ENCODE peak calls at places on chromosome X, in five cellular contexts. W, Z, J, L and M are unnamed samples.

GRCh38 chrX:119187298-119187697 is 48.8 kb upstream of the PGRMC1 start:
- DNase-seq in L (peak; percentile 4), W (peak; percentile 60), J (no peak), Z (no peak), M (no peak)

GRCh38 chrX:51155566-51155965 is 177.1 kb upstream of the NUDT10 start:
- DNase-seq in J (no peak), W (no peak), L (no peak), Z (no peak), M (no peak)

GRCh38 chrX:148311544-148311943 is 188.9 kb upstream of the AFF2 start:
- DNase-seq in Z (no peak), J (no peak), W (no peak), L (no peak), M (no peak)

GRCh38 chrX:7086384-7086783 is 61.1 kb upstream of the STS start:
- DNase-seq in L (no peak), J (no peak), W (no peak), Z (no peak), M (no peak)

GRCh38 chrX:136185409-136186022 is 38.2 kb downstream of the FHL1 start:
- DNase-seq in L (no peak), W (no peak), Z (no peak), J (no peak), M (no peak)

GRCh38 chrX:23888887-23889501 is 18.7 kb downstream of the APOO start:
- DNase-seq in L (no peak), W (no peak), J (no peak), Z (no peak), M (no peak)

GRCh38 chrX:22963186-22963585 is 36.6 kb upstream of the DDX53 start:
- DNase-seq in Z (no peak), J (no peak), W (no peak), L (no peak), M (no peak)

GRCh38 chrX:56066016-56066415 is 166.1 kb upstream of the KLF8 start:
- DNase-seq in J (no peak), L (no peak), W (no peak), Z (no peak), M (no peak)

GRCh38 chrX:123171781-123172180 is 12.3 kb upstream of the GRIA3 start:
- DNase-seq in W (no peak), J (no peak), L (peak; percentile 27), Z (no peak), M (no peak)

GRCh38 chrX:132561974-132562373 is 73.1 kb upstream of the MBNL3 start:
- DNase-seq in L (no peak), W (peak; percentile 52), Z (no peak), J (no peak), M (no peak)

GRCh38 chrX:71181558-71181909 is 36.9 kb downstream of the NLGN3 start:
- DNase-seq in L (no peak), W (no peak), Z (no peak), J (no peak), M (peak; percentile 27)

GRCh38 chrX:106397788-106398538 is 213.8 kb upstream of the RADX start:
- DNase-seq in J (no peak), W (no peak), Z (no peak), L (no peak), M (no peak)

GRCh38 chrX:45712067-45712466 is 511.4 kb upstream of the DIPK2B start:
- DNase-seq in Z (no peak), J (no peak), W (no peak), L (no peak), M (no peak)

GRCh38 chrX:42694260-42694815 is 83.6 kb downstream of the PPP1R2C start:
- DNase-seq in Z (no peak), W (no peak), J (no peak), L (no peak), M (no peak)

GRCh38 chrX:31307952-31308351 is 236.1 kb upstream of the FTHL17 start:
- DNase-seq in J (no peak), Z (no peak), W (no peak), L (no peak), M (no peak)

GRCh38 chrX:72576161-72576896 is 3.7 kb upstream of the HDAC8 start:
- DNase-seq in L (no peak), J (no peak), Z (no peak), W (peak; percentile 1), M (no peak)

GRCh38 chrX:44152867-44153266 is 179.7 kb upstream of the NDP start:
- DNase-seq in W (no peak), J (no peak), L (no peak), Z (no peak), M (no peak)

DNA sequence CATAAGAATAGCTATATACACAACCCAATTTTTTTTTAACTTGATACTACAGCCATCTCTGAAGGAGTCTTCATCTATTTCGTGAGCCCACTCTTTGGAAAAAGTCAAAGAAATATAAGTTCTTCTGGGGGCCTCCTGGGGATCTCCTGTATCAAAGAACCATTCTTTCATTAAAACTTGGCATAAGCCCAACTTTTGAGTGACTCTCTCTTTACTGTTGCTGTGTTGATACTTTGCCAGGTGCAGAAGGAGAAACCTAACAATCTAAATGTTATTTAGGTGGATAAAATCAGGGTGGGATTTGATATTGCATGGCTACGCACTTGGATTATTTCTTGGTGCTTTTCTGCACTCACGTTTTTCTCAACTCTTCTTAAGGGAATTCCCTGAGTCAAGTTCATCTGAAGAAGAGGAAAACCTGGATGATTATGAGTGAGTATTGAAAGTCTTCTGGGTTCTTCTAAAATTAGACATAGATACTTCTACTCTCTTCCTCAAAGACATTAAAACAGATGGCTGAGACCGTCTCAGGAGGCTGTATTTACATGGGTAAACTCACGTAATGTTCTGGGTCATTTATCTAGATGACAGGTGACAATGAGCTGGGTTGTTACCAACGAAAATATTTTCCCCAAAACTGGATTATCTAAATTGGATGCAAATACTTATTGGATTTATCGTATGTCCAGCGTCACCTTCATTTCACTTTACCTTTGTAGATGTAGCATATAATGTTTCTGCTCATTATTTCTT is 25.2 kb downstream of the BMX start:
- DNase-seq in L (peak; percentile 5), Z (no peak), J (no peak), W (no peak), M (no peak)
- H3K9me3 ChIP-seq in L (no peaks in the 10 kb centered on the region), Z (no peaks in the 10 kb centered on the region), J (no peaks in the 10 kb centered on the region), W (no peaks in the 10 kb centered on the region), M (no peaks in the 10 kb centered on the region)

GRCh38 chrX:145861818-145862217 is 44.2 kb downstream of the SLITRK2 start:
- DNase-seq in J (no peak), W (no peak), Z (no peak), L (no peak), M (no peak)
- H3K9me3 ChIP-seq in J (no peaks in the 10 kb centered on the region), W (peaks cover 32% of the 10 kb centered on the region), Z (no peaks in the 10 kb centered on the region), L (no peaks in the 10 kb centered on the region), M (no peaks in the 10 kb centered on the region)

GRCh38 chrX:47420264-47420663 is 49.9 kb downstream of the ZNF157 start:
- DNase-seq in Z (no peak), L (no peak), J (no peak), W (no peak), M (no peak)

GRCh38 chrX:47420967-47421366 is 50.6 kb downstream of the ZNF157 start:
- DNase-seq in Z (no peak), W (no peak), L (no peak), J (no peak), M (no peak)

GRCh38 chrX:47422444-47422843 is 52.1 kb downstream of the ZNF157 start:
- DNase-seq in W (no peak), L (no peak), Z (no peak), J (no peak), M (no peak)
- H3K9me3 ChIP-seq in W (no peaks in the 10 kb centered on the region), L (no peaks in the 10 kb centered on the region), Z (no peaks in the 10 kb centered on the region), J (peaks cover 2% of the 10 kb centered on the region), M (no peaks in the 10 kb centered on the region)

GRCh38 chrX:57596109-57596870 is 4.5 kb downstream of the ZXDB start:
- DNase-seq in J (no peak), W (peak; percentile 74), Z (no peak), L (no peak), M (no peak)
- H3K9me3 ChIP-seq in J (no peaks in the 10 kb centered on the region), W (no peaks in the 10 kb centered on the region), Z (no peaks in the 10 kb centered on the region), L (no peaks in the 10 kb centered on the region), M (no peaks in the 10 kb centered on the region)

GRCh38 chrX:154660506-154660905 is 7.1 kb upstream of the CTAG2 start:
- DNase-seq in W (no peak), Z (no peak), J (no peak), L (no peak), M (no peak)
- H3K9me3 ChIP-seq in W (no peaks in the 10 kb centered on the region), Z (peaks cover 8% of the 10 kb centered on the region), J (no peaks in the 10 kb centered on the region), L (no peaks in the 10 kb centered on the region), M (no peaks in the 10 kb centered on the region)

DNA sequence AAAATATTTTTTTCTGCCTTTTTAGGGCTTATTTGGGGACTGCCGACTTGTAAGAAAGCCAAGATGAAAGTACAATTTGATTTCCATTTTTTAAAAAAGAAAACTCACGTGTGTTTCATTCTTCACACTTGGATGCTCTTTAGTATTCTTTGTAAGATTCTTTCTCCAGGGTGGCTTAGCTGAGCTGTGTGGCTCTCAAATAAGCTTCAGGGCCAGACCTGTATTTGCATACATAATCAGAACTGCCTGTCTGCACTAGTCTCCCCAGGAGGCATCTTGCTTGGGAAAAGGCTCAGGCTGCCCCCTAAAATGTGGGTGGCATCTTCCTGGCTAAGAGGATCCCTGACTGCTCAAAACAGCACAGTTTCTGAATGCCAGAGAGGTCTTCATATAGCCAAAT is 498.4 kb downstream of the MID1IP1 start:
- DNase-seq in Z (no peak), W (no peak), J (no peak), L (no peak), M (no peak)
- H3K9me3 ChIP-seq in Z (peaks cover 14% of the 10 kb centered on the region), W (peaks cover 6% of the 10 kb centered on the region), J (no peaks in the 10 kb centered on the region), L (peaks cover 2% of the 10 kb centered on the region), M (no peaks in the 10 kb centered on the region)

DNA sequence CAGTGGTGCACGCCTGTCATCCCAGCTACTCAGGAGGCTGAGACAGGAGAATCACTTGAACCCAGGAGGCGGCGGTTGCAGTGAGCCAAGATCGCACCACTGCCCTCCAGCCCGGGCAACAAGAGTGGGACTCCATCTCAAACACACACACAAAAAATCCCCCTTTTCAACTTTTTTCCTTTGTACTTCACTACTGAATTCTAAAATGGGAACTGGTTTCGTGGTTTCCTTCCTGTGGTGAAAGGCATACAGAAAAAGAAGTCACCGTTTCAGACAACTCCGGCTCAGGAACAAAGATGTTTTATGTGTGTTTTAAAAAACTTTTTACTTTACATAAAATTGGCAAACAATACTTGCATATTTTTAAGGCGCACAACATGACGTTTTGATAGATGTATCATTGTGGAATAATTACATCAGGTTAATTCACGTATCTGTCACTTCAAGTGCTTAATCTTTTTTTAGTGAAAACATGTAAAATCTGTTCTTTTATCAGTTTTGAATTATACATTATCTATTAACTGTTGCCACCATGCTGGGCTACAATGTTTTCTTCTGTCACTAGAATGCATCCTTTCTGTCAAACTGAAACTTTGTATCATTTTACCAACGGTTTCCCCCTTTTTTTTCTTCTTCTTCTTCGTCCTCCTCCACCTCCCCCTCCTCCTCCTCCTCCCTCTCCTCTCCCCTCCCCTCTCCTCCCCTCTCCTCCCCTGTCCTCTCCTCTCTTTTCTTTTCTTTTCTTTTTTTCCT is 186.0 kb downstream of the CRLF2 start:
- DNase-seq in J (no peak), W (no peak), Z (no peak), L (no peak), M (no peak)
- H3K9me3 ChIP-seq in J (peaks cover under 1% of the 10 kb centered on the region), W (peaks cover 3% of the 10 kb centered on the region), Z (peaks cover 5% of the 10 kb centered on the region), L (no peaks in the 10 kb centered on the region), M (no peaks in the 10 kb centered on the region)

DNA sequence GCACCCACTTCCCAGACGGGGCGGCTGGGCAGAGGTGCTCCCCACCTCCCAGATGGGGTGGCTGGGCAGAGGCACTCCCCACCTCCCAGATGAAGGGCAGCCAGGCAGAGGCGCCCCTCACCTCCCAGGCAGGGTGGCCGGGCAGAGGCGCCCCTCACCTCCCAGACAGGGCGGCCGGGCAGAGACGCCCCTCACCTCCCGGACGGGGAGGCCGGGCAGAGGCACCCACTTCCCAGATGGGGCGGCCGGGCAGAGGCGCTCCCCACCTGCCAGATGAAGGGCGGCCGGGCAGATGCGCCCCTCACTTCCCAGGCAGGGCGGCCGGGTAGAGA is 61.2 kb downstream of the UPRT start:
- DNase-seq in J (no peak), Z (no peak), L (no peak), W (no peak), M (no peak)
- H3K9me3 ChIP-seq in J (peaks cover 17% of the 10 kb centered on the region), Z (peaks cover 18% of the 10 kb centered on the region), L (no peaks in the 10 kb centered on the region), W (no peaks in the 10 kb centered on the region), M (no peaks in the 10 kb centered on the region)